ENCODE peak calls at places on chromosomes 11 and 22, in eight cellular contexts. X is A549, V is HepG2, P is HL-60, U is SK-N-SH, J is GM23338, T is GM12878, R is HCT116. C is an unnamed sample.

GRCh38 chr11:114181752-114182151 is 114.4 kb upstream of the NNMT start:
- DNase-seq in X (no peak), V (no peak), J (no peak), R (no peak), U (no peak), T (no peak), P (no peak), C (no peak)

GRCh38 chr11:117911694-117912093 is 17.5 kb downstream of the TMPRSS13 start:
- DNase-seq in T (no peak), R (no peak), V (no peak), X (no peak), U (no peak), J (no peak), P (no peak), C (no peak)

GRCh38 chr11:122167100-122167499 is 51.1 kb upstream of the BLID start:
- DNase-seq in J (peak; percentile 12), U (no peak), P (no peak), R (peak; percentile 87), T (no peak), V (no peak), X (no peak), C (no peak)

GRCh38 chr11:71356904-71357303 is 91.3 kb downstream of the DHCR7 start:
- DNase-seq in T (no peak), R (no peak), U (no peak), X (no peak), J (no peak), P (no peak), V (no peak), C (no peak)

GRCh38 chr11:116533186-116533825 is 239.5 kb downstream of the BUD13 start:
- DNase-seq in U (peak; percentile 87), X (no peak), J (peak; percentile 62), R (no peak), P (no peak), V (no peak), T (no peak), C (no peak)

GRCh38 chr11:47004595-47005033 is 68.1 kb downstream of the CSTPP1 start:
- DNase-seq in V (peak; percentile 96), X (peak; percentile 19), U (peak; percentile 74), T (no peak), J (no peak), P (peak; percentile 76), R (no peak), C (no peak)

GRCh38 chr22:49999063-49999900 is 13.3 kb downstream of the IL17REL start:
- DNase-seq in R (no peak), U (peak; percentile 96), V (no peak), X (no peak), P (no peak), T (no peak), J (peak; percentile 80), C (no peak)

GRCh38 chr11:45931739-45932138 is 9.3 kb downstream of the LARGE2 start:
- DNase-seq in P (no peak), T (no peak), R (no peak), J (no peak), X (no peak), V (no peak), U (no peak), C (no peak)

GRCh38 chr11:12599408-12600143 is 74.6 kb upstream of the TEAD1 start:
- DNase-seq in X (peak; percentile 69), U (no peak), J (peak; percentile 79), P (peak; percentile 17), V (peak; percentile 91), T (peak; percentile 2), R (peak; percentile 40), C (no peak)

GRCh38 chr11:47924184-47924671 is 56.1 kb upstream of the PTPRJ start:
- DNase-seq in R (peak; percentile 41), J (no peak), V (peak; percentile 45), X (peak; percentile 88), T (no peak), P (no peak), U (no peak), C (peak; percentile 77)

GRCh38 chr11:121451982-121452608 is at the start of gene SORL1:
- DNase-seq in T (no peak), R (no peak), U (peak; percentile 93), J (peak; percentile 93), V (peak; percentile 62), P (peak; percentile 74), X (peak; percentile 64), C (no peak)

GRCh38 chr22:46147061-46147460 is 3.3 kb upstream of the PPARA start:
- DNase-seq in T (no peak), J (no peak), U (no peak), R (no peak), V (no peak), P (no peak), X (no peak), C (no peak)

GRCh38 chr11:61092908-61093763 is 9.2 kb upstream of the CD5 start:
- DNase-seq in J (no peak), P (no peak), V (no peak), U (no peak), X (no peak), R (no peak), T (no peak), C (no peak)

GRCh38 chr11:1546536-1547466 is 25.3 kb downstream of the DUSP8 start:
- DNase-seq in U (peak; percentile 97), R (no peak), J (peak; percentile 89), P (no peak), X (peak; percentile 58), V (no peak), T (no peak), C (no peak)

GRCh38 chr11:61690706-61691377 is 10.7 kb downstream of the DAGLA start:
- DNase-seq in U (no peak), J (no peak), X (no peak), R (no peak), T (no peak), P (no peak), V (no peak), C (no peak)

GRCh38 chr22:46578824-46579561 is 41.2 kb upstream of the GRAMD4 start:
- DNase-seq in T (no peak), J (no peak), P (no peak), R (no peak), V (peak; percentile 64), U (peak; percentile 75), X (no peak), C (no peak)

GRCh38 chr22:35835998-35836691 is 118.5 kb downstream of the APOL5 start:
- DNase-seq in P (no peak), V (peak; percentile 71), T (no peak), U (peak; percentile 51), J (peak; percentile 84), R (peak; percentile 68), X (peak; percentile 75), C (no peak)

DNA sequence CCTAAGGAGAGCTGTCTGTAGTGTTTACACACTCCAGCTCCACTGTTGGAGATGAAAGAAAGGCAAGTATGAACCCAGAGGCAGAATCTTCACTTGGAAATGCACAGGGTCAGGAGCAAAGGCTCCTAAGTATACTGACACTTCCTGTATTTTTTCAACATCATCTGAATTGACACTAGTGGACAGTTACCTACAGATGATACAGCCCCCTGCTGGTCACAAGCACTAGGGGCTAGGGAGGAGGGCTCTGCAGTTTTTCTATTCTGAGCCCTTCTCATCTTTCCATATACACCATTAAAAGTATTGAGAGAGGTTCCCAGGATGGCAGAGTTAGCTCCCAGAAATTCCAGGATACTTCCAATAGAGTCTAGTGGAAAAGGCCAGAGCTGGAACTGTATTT is 290.3 kb upstream of the API5 start:
- DNase-seq in X (peak; percentile 15), P (peak; percentile 10), V (peak; percentile 13), R (no peak), J (peak; percentile 33), U (peak; percentile 41), T (no peak), C (no peak)
- TF ChIP-seq CTCF in X (no peak), P (peak; percentile 29), V (peak; percentile 22), R (peak; percentile 8), J (peak; percentile 51), U (no peak), T (peak; percentile 55), C (peak; percentile 35)

GRCh38 chr22:37309221-37310074 is 27.1 kb downstream of the CYTH4 start:
- DNase-seq in R (no peak), X (no peak), J (no peak), P (peak; percentile 82), V (no peak), T (peak; percentile 55), U (peak; percentile 81), C (no peak)
- TF ChIP-seq REST in R (no peak), X (no peak), J (no peak), P (no peak), V (no peak), T (no peak), U (no peak), C (no peak)

DNA sequence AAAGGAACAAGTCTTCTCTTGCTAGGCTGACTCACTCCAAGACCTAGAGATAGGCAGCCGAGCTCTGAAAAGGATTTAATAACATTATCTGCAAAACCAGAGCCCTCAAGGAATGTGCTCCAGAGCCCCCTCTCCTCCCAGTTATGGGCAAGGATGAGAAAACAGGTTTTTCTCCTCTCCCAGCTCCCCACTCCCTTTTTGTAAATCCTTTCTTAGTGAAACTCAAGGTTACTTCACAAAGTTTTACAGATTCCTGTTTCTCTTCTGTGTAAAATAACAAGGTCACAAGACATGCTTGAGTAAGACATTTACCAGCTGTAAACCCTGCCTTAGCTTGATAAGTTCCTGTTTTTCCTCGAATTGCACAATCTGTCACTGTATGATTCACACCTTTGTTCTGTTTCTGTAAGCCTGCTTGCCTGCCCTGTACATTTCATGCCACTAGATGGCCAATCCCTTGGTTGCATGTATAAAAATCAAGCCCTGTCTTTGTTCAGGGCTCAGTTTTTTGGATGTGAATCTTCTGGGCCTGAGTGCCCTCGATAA is 489.4 kb downstream of the KCNA4 start:
- DNase-seq in V (peak; percentile 35), U (no peak), R (peak; percentile 15), J (peak; percentile 19), X (peak; percentile 65), P (peak; percentile 91), T (no peak), C (no peak)
- TF ChIP-seq CTCF in V (no peak), U (peak; percentile 45), R (peak; percentile 25), J (peak; percentile 32), X (peak; percentile 27), P (peak; percentile 81), T (peak; percentile 19), C (no peak)

GRCh38 chr11:102291831-102292230 is 25.5 kb upstream of the BIRC3 start:
- DNase-seq in P (no peak), V (no peak), J (no peak), T (no peak), X (no peak), R (no peak), U (no peak), C (no peak)

GRCh38 chr11:102287963-102288744 is 29.1 kb upstream of the BIRC3 start:
- DNase-seq in T (peak; percentile 78), X (peak; percentile 80), V (peak; percentile 68), P (peak; percentile 69), U (peak; percentile 80), J (peak; percentile 88), R (peak; percentile 69), C (peak; percentile 81)

GRCh38 chr11:102286292-102286691 is 31.0 kb upstream of the BIRC3 start:
- DNase-seq in R (no peak), J (no peak), X (no peak), V (no peak), P (no peak), U (no peak), T (no peak), C (no peak)

GRCh38 chr11:102289510-102290078 is 27.7 kb upstream of the BIRC3 start:
- DNase-seq in U (no peak), P (no peak), V (no peak), R (no peak), J (no peak), T (no peak), X (no peak), C (no peak)

DNA sequence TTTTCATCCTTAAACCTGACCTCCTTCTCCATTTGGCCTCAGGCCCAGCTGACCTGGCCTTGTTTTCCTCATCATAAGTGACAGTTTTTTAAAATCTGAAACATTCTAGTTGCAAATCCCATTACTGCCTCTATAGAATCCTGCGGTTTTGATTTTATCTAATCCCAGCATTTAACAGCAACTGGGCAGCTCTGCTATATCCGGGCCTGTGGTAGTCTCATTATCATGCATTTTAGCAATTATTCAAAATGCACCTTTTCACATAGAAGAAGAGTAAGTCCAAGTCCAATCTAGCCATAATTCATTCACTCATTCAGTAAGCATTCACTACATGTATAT is 28.6 kb upstream of the BIRC3 start:
- DNase-seq in J (no peak), X (no peak), R (no peak), U (no peak), T (no peak), P (no peak), V (no peak), C (no peak)
- TF ChIP-seq REST in J (no peak), X (no peak), R (no peak), U (peak; percentile 37), T (no peak), P (no peak), V (no peak), C (no peak)